ENCODE peak calls at places on chromosome 12, in ten cellular contexts. K is GM12878, B is psoas muscle, Q is HFFc6, T is right atrium auricular region, U is A549, O is lung, F is cardiac fibroblast, E is type B pancreatic cell, P is WTC11. X is an unnamed sample.

GRCh38 chr12:75364918-75365317 is 26.0 kb upstream of the GLIPR1L2 start:
- DNase-seq in E (no peak), B (no peak), P (no peak), F (no peak), U (no peak), K (no peak), T (no peak), O (no peak), Q (no peak), X (peak)

GRCh38 chr12:49489720-49490119 is 49.1 kb upstream of the KCNH3 start:
- DNase-seq in T (no peak), O (no peak), F (peak), U (no peak), B (no peak), P (no peak), Q (peak), E (no peak), K (no peak), X (no peak)

GRCh38 chr12:27015730-27016076 is 1.5 kb upstream of the TM7SF3 start:
- DNase-seq in B (no peak), T (no peak), F (peak), K (no peak), O (no peak), Q (peak), E (no peak), P (no peak), U (peak), X (no peak)

GRCh38 chr12:65536876-65537661 is 258.6 kb downstream of the MSRB3 start:
- DNase-seq in O (peak), U (peak), P (no peak), Q (peak), K (no peak), F (peak), B (no peak), E (no peak), T (peak), X (peak)

GRCh38 chr12:122145505-122146330 is 28.3 kb downstream of the IL31 start:
- DNase-seq in F (no peak), E (no peak), T (no peak), P (no peak), K (no peak), O (no peak), Q (no peak), B (no peak), U (no peak), X (no peak)

GRCh38 chr12:6953417-6954315 is 2.5 kb downstream of the PTPN6 start:
- DNase-seq in Q (no peak), U (no peak), E (no peak), F (peak), O (peak), P (no peak), B (no peak), T (no peak), K (peak), X (no peak)

GRCh38 chr12:30450872-30451271 is 244.8 kb downstream of the IPO8 start:
- DNase-seq in U (no peak), F (peak), B (no peak), O (no peak), P (no peak), Q (no peak), K (no peak), T (no peak), E (no peak), X (no peak)

GRCh38 chr12:52496590-52497071 is 3.6 kb upstream of the KRT6A start:
- DNase-seq in K (no peak), P (peak), B (no peak), F (peak), E (no peak), T (no peak), U (peak), O (no peak), Q (peak), X (no peak)

GRCh38 chr12:21774358-21775129 is at the start of gene KCNJ8:
- DNase-seq in P (peak), U (peak), O (peak), E (peak), K (no peak), F (peak), Q (no peak), B (peak), T (peak), X (no peak)

GRCh38 chr12:32661706-32662105 is 17.4 kb upstream of the DNM1L start:
- DNase-seq in T (no peak), K (no peak), E (no peak), U (no peak), Q (no peak), O (no peak), F (no peak), P (no peak), B (peak), X (no peak)

GRCh38 chr12:104790296-104791125 is 167.6 kb downstream of the SLC41A2 start:
- DNase-seq in T (no peak), U (peak), B (peak), P (peak), O (peak), Q (no peak), K (peak), F (no peak), E (peak), X (no peak)

GRCh38 chr12:121034906-121035305 is 4.1 kb downstream of the OASL start:
- DNase-seq in K (no peak), B (no peak), Q (no peak), O (no peak), U (no peak), P (no peak), F (no peak), T (no peak), E (no peak), X (no peak)

GRCh38 chr12:88063375-88063774 is 34.2 kb upstream of the C12orf50 start:
- DNase-seq in Q (no peak), E (no peak), K (no peak), F (peak), T (no peak), U (no peak), B (no peak), O (no peak), P (no peak), X (no peak)

GRCh38 chr12:113302925-113303640 is 31.8 kb downstream of the SLC8B1 start:
- DNase-seq in T (no peak), E (no peak), B (peak), P (no peak), U (no peak), K (no peak), F (no peak), O (no peak), Q (no peak), X (no peak)

GRCh38 chr12:76101739-76102385 is 17.4 kb upstream of the NAP1L1 start:
- DNase-seq in F (no peak), O (no peak), E (no peak), B (no peak), P (peak), T (no peak), U (no peak), K (no peak), Q (no peak), X (no peak)

GRCh38 chr12:69431604-69432222 is 38.5 kb upstream of the FRS2 start:
- DNase-seq in P (no peak), K (no peak), T (no peak), U (no peak), O (no peak), B (no peak), Q (no peak), F (no peak), E (no peak), X (no peak)

GRCh38 chr12:116381744-116382455 is 104.4 kb upstream of the MED13L start:
- DNase-seq in U (peak), P (peak), F (peak), O (no peak), T (no peak), E (no peak), K (no peak), B (no peak), Q (peak), X (peak)

GRCh38 chr12:109253913-109254544 is 55.1 kb downstream of the FOXN4 start:
- DNase-seq in U (no peak), Q (no peak), K (no peak), F (no peak), P (no peak), E (no peak), O (no peak), T (no peak), B (no peak), X (no peak)

GRCh38 chr12:109256011-109256410 is 53.1 kb downstream of the FOXN4 start:
- DNase-seq in U (no peak), F (no peak), K (no peak), Q (no peak), B (no peak), P (no peak), E (no peak), T (no peak), O (no peak), X (no peak)

GRCh38 chr12:109258201-109258600 is 50.9 kb downstream of the FOXN4 start:
- DNase-seq in O (no peak), F (no peak), T (no peak), U (no peak), K (no peak), E (no peak), P (no peak), Q (no peak), B (no peak), X (no peak)

GRCh38 chr12:109252799-109253198 is 56.3 kb downstream of the FOXN4 start:
- DNase-seq in B (no peak), F (no peak), P (no peak), T (no peak), O (no peak), Q (no peak), U (no peak), K (no peak), E (no peak), X (no peak)

DNA sequence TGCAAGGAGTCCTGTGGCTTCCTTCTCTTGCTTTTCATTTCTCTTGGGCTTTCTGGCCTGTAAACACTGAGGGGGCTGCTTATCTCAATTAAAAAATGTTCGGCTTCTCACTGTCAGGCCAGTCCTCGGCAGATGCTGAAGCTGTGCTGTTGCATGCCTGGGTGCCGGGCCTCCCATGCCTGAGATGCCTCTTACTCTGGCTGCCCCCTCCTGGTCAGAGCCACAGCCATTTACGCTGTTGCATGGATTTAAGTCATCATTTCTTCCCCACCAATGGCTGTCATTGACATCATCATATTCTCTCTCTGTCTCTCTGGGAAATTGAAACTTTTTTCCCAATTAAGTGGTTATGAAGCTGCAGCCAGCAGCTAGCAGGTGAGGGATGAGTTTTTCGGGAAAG is 53.7 kb downstream of the FOXN4 start:
- DNase-seq in F (peak), B (no peak), O (no peak), Q (no peak), T (no peak), P (peak), U (no peak), K (no peak), E (no peak), X (no peak)
- TF ChIP-seq CTCF in F (peak), B (no peak), O (no peak), Q (peak), T (no peak), P (no peak), U (no peak), K (no peak), E (no peak), X (peak)

GRCh38 chr12:92717202-92717601 is 14.4 kb downstream of the PLEKHG7 start:
- DNase-seq in O (no peak), K (no peak), P (peak), B (no peak), E (no peak), F (peak), U (no peak), T (no peak), Q (peak), X (peak)
- TF ChIP-seq CTCF in O (no peak), K (no peak), P (no peak), B (peak), E (peak), F (peak), U (peak), T (no peak), Q (peak), X (peak)

DNA sequence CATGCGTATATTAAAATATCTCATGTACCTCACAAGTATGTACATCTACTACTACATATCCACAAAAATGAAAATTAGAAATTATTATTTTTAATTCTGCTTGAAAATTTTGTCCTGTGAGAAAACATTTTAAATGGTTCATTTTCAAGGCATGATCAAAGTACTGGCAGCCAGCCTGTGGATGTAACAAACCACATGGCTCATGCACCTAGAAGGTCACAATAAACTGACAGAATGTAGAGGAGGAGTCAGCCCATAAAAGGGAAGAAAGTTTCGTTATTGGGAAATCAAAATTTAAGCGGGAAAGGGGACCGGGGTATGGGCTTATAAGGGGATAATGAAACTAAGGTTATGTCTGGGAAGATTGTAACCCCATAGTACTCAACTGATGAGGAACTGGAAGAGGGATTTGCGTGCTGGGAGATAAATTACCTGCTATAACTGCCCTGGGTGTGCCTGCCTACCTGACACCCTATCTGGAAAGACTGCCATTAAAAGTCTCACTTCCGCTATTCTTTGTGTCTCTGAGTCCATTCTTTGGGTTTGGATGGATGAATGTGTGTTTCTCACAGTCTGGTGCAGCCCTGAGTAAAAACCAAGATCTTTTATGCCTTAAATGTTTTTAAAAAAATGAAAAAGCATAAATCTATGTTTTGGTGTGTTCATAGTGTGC is 62.2 kb upstream of the PCED1B start:
- DNase-seq in K (no peak), F (no peak), U (no peak), Q (no peak), P (no peak), B (no peak), T (no peak), E (no peak), O (no peak), X (no peak)
- TF ChIP-seq CTCF in K (no peak), F (no peak), U (no peak), Q (no peak), P (no peak), B (no peak), T (no peak), E (no peak), O (no peak), X (no peak)

GRCh38 chr12:12890815-12891645 is at the start of gene GPRC5A:
- DNase-seq in O (peak), T (peak), Q (peak), K (no peak), F (peak), P (peak), U (peak), B (peak), E (peak), X (peak)
- TF ChIP-seq CTCF in O (no peak), T (no peak), Q (peak), K (no peak), F (peak), P (no peak), U (peak), B (no peak), E (no peak), X (peak)